ENCODE peak calls at places on chromosomes 13 and 19, in eight cellular contexts. One of them, this sample, is unnamed.
A peak's percentile ranks its signal among the peaks of the same experiment; 100 is the strongest.

GRCh38 chr13:37226966-37227365 is 121.5 kb upstream of the CSNK1A1L start:
- DNase-seq in right lobe of liver: no peak
- DNase-seq in uterus: no peak
- DNase-seq in GM23338: no peak
- DNase-seq in OCI-LY7: no peak
- DNase-seq in colonic mucosa: no peak
- DNase-seq in testis: no peak
- DNase-seq in endothelial cell of umbilical vein: no peak
- DNase-seq in this sample: no peak

GRCh38 chr13:48110132-48110868 is 15.4 kb upstream of the MED4 start:
- DNase-seq in colonic mucosa: no peak
- DNase-seq in OCI-LY7: no peak
- DNase-seq in uterus: no peak
- DNase-seq in endothelial cell of umbilical vein: peak; percentile 91
- DNase-seq in right lobe of liver: no peak
- DNase-seq in testis: no peak
- DNase-seq in GM23338: no peak
- DNase-seq in this sample: no peak

GRCh38 chr19:46975011-46975917 is 44.4 kb upstream of the NPAS1 start:
- DNase-seq in uterus: no peak
- DNase-seq in endothelial cell of umbilical vein: no peak
- DNase-seq in GM23338: no peak
- DNase-seq in colonic mucosa: no peak
- DNase-seq in testis: no peak
- DNase-seq in right lobe of liver: no peak
- DNase-seq in OCI-LY7: no peak
- DNase-seq in this sample: no peak

GRCh38 chr13:44141213-44141724 is 232.4 kb upstream of the SERP2 start:
- DNase-seq in GM23338: peak; percentile 47
- DNase-seq in endothelial cell of umbilical vein: no peak
- DNase-seq in uterus: no peak
- DNase-seq in testis: peak; percentile 34
- DNase-seq in right lobe of liver: peak; percentile 47
- DNase-seq in colonic mucosa: peak; percentile 40
- DNase-seq in OCI-LY7: peak; percentile 20
- DNase-seq in this sample: peak; percentile 54

GRCh38 chr13:24923305-24923640 is 159.3 kb downstream of the RNF17 start:
- DNase-seq in testis: no peak
- DNase-seq in right lobe of liver: no peak
- DNase-seq in GM23338: no peak
- DNase-seq in OCI-LY7: peak; percentile 83
- DNase-seq in endothelial cell of umbilical vein: no peak
- DNase-seq in uterus: no peak
- DNase-seq in colonic mucosa: no peak
- DNase-seq in this sample: no peak

GRCh38 chr19:42433503-42434260 is 6.5 kb upstream of the LIPE start:
- DNase-seq in GM23338: peak; percentile 86
- DNase-seq in right lobe of liver: peak; percentile 96
- DNase-seq in endothelial cell of umbilical vein: peak; percentile 63
- DNase-seq in OCI-LY7: peak; percentile 74
- DNase-seq in colonic mucosa: peak; percentile 97
- DNase-seq in testis: peak; percentile 82
- DNase-seq in uterus: peak; percentile 82
- DNase-seq in this sample: peak; percentile 78

GRCh38 chr19:40633207-40633606 is 32.0 kb downstream of the LTBP4 start:
- DNase-seq in GM23338: no peak
- DNase-seq in testis: no peak
- DNase-seq in OCI-LY7: no peak
- DNase-seq in right lobe of liver: no peak
- DNase-seq in uterus: no peak
- DNase-seq in endothelial cell of umbilical vein: no peak
- DNase-seq in colonic mucosa: no peak
- DNase-seq in this sample: no peak

GRCh38 chr13:22061371-22061805 is 390.5 kb downstream of the FGF9 start:
- DNase-seq in colonic mucosa: no peak
- DNase-seq in OCI-LY7: no peak
- DNase-seq in endothelial cell of umbilical vein: no peak
- DNase-seq in GM23338: peak; percentile 30
- DNase-seq in testis: no peak
- DNase-seq in right lobe of liver: no peak
- DNase-seq in uterus: no peak
- DNase-seq in this sample: no peak

GRCh38 chr13:46983881-46984280 is 87.0 kb upstream of the HTR2A start:
- DNase-seq in testis: no peak
- DNase-seq in endothelial cell of umbilical vein: no peak
- DNase-seq in uterus: no peak
- DNase-seq in right lobe of liver: no peak
- DNase-seq in colonic mucosa: no peak
- DNase-seq in GM23338: no peak
- DNase-seq in OCI-LY7: peak; percentile 91
- DNase-seq in this sample: no peak

GRCh38 chr19:37251308-37252229 is 33.6 kb downstream of the ZNF383 start:
- DNase-seq in uterus: peak; percentile 75
- DNase-seq in colonic mucosa: peak; percentile 73
- DNase-seq in testis: peak; percentile 96
- DNase-seq in endothelial cell of umbilical vein: peak; percentile 91
- DNase-seq in right lobe of liver: peak; percentile 56
- DNase-seq in GM23338: no peak
- DNase-seq in OCI-LY7: no peak
- DNase-seq in this sample: peak; percentile 70

GRCh38 chr13:47463726-47464125 is 537.3 kb downstream of the SUCLA2 start:
- DNase-seq in right lobe of liver: no peak
- DNase-seq in OCI-LY7: no peak
- DNase-seq in endothelial cell of umbilical vein: no peak
- DNase-seq in uterus: no peak
- DNase-seq in GM23338: peak; percentile 12
- DNase-seq in testis: no peak
- DNase-seq in colonic mucosa: no peak
- DNase-seq in this sample: no peak

GRCh38 chr19:16042533-16043085 is 33.7 kb upstream of the TPM4 start:
- DNase-seq in OCI-LY7: no peak
- DNase-seq in endothelial cell of umbilical vein: no peak
- DNase-seq in uterus: no peak
- DNase-seq in colonic mucosa: no peak
- DNase-seq in testis: no peak
- DNase-seq in GM23338: no peak
- DNase-seq in right lobe of liver: no peak
- DNase-seq in this sample: no peak

GRCh38 chr13:97261254-97262015 is 39.3 kb downstream of the MBNL2 start:
- DNase-seq in right lobe of liver: peak; percentile 64
- DNase-seq in GM23338: no peak
- DNase-seq in OCI-LY7: no peak
- DNase-seq in colonic mucosa: no peak
- DNase-seq in testis: no peak
- DNase-seq in uterus: no peak
- DNase-seq in endothelial cell of umbilical vein: no peak
- DNase-seq in this sample: no peak

GRCh38 chr19:48341006-48341405 is 15.7 kb downstream of the EMP3 start:
- DNase-seq in endothelial cell of umbilical vein: no peak
- DNase-seq in testis: no peak
- DNase-seq in colonic mucosa: no peak
- DNase-seq in uterus: no peak
- DNase-seq in GM23338: no peak
- DNase-seq in right lobe of liver: no peak
- DNase-seq in OCI-LY7: no peak
- DNase-seq in this sample: no peak

GRCh38 chr19:41689993-41690800 is 2.1 kb upstream of the CEACAM7 start:
- DNase-seq in OCI-LY7: no peak
- DNase-seq in right lobe of liver: no peak
- DNase-seq in testis: no peak
- DNase-seq in endothelial cell of umbilical vein: no peak
- DNase-seq in colonic mucosa: peak; percentile 15
- DNase-seq in uterus: no peak
- DNase-seq in GM23338: peak; percentile 10
- DNase-seq in this sample: no peak

GRCh38 chr13:69319659-69320058 is 788.0 kb upstream of the ATXN8OS start:
- DNase-seq in uterus: no peak
- DNase-seq in endothelial cell of umbilical vein: no peak
- DNase-seq in GM23338: no peak
- DNase-seq in OCI-LY7: no peak
- DNase-seq in right lobe of liver: no peak
- DNase-seq in colonic mucosa: no peak
- DNase-seq in testis: no peak
- DNase-seq in this sample: no peak

GRCh38 chr13:80473695-80474094 is 132.8 kb upstream of the SPRY2 start:
- DNase-seq in GM23338: no peak
- DNase-seq in endothelial cell of umbilical vein: peak; percentile 36
- DNase-seq in uterus: no peak
- DNase-seq in colonic mucosa: no peak
- DNase-seq in right lobe of liver: peak; percentile 74
- DNase-seq in testis: no peak
- DNase-seq in OCI-LY7: no peak
- DNase-seq in this sample: no peak

GRCh38 chr13:73465629-73465974 is 406.8 kb downstream of the KLF5 start:
- DNase-seq in OCI-LY7: no peak
- DNase-seq in testis: no peak
- DNase-seq in uterus: no peak
- DNase-seq in colonic mucosa: peak; percentile 48
- DNase-seq in GM23338: no peak
- DNase-seq in endothelial cell of umbilical vein: no peak
- DNase-seq in right lobe of liver: no peak
- DNase-seq in this sample: no peak

GRCh38 chr19:48617146-48617937 is 1.6 kb downstream of the RPL18 start:
- DNase-seq in testis: no peak
- DNase-seq in OCI-LY7: no peak
- DNase-seq in GM23338: no peak
- DNase-seq in endothelial cell of umbilical vein: no peak
- DNase-seq in uterus: no peak
- DNase-seq in colonic mucosa: peak; percentile 41
- DNase-seq in right lobe of liver: no peak
- DNase-seq in this sample: no peak

GRCh38 chr19:1074512-1075283 is 7.7 kb downstream of the ARHGAP45 start:
- DNase-seq in testis: peak; percentile 71
- DNase-seq in OCI-LY7: peak; percentile 90
- DNase-seq in right lobe of liver: peak; percentile 83
- DNase-seq in uterus: peak; percentile 71
- DNase-seq in GM23338: no peak
- DNase-seq in colonic mucosa: peak; percentile 92
- DNase-seq in endothelial cell of umbilical vein: no peak
- DNase-seq in this sample: peak; percentile 97

GRCh38 chr19:1569997-1570396 is 1.9 kb upstream of the MEX3D start:
- DNase-seq in GM23338: no peak
- DNase-seq in colonic mucosa: no peak
- DNase-seq in uterus: no peak
- DNase-seq in testis: no peak
- DNase-seq in OCI-LY7: no peak
- DNase-seq in endothelial cell of umbilical vein: no peak
- DNase-seq in right lobe of liver: no peak
- DNase-seq in this sample: no peak

GRCh38 chr13:67175836-67176235 is 54.3 kb downstream of the PCDH9 start:
- DNase-seq in colonic mucosa: no peak
- DNase-seq in testis: no peak
- DNase-seq in endothelial cell of umbilical vein: no peak
- DNase-seq in uterus: no peak
- DNase-seq in GM23338: no peak
- DNase-seq in OCI-LY7: no peak
- DNase-seq in right lobe of liver: no peak
- DNase-seq in this sample: no peak

DNA sequence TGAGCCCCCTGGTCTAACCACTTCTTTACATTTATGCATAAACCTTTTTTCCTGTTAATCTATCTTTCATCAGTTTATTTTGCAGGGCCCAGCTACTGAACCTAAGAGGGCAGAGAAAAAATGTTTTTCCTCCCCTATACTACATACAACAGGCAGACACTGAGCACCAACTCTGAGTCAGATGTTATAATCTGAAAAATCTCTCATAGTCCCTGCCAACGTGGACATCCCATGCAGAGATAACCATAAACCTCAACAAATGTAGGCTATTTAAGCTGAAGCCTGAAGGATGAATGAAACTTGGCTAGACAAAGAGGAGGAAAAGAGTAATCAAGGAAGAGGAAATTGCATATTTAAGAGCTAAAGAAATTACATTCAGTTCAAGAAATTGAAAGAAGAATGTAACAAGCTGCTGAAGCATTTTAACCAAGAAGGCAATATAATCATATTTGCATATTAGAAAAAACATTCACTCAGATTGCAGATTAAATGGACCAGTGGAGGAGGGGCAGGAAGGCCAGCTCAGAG is 2.6 kb downstream of the NEK3 start:
- DNase-seq in right lobe of liver: no peak
- DNase-seq in OCI-LY7: no peak
- DNase-seq in uterus: no peak
- DNase-seq in GM23338: peak; percentile 3
- DNase-seq in endothelial cell of umbilical vein: peak; percentile 44
- DNase-seq in colonic mucosa: no peak
- DNase-seq in testis: no peak
- DNase-seq in this sample: no peak
- H3K27ac ChIP-seq in right lobe of liver: no peak overlapping the region
- H3K27ac ChIP-seq in OCI-LY7: no peak overlapping the region
- H3K27ac ChIP-seq in uterus: no peak overlapping the region
- H3K27ac ChIP-seq in GM23338: peak overlapping the region; percentile 46
- H3K27ac ChIP-seq in endothelial cell of umbilical vein: no peak overlapping the region
- H3K27ac ChIP-seq in colonic mucosa: peak overlapping the region; percentile 45
- H3K27ac ChIP-seq in testis: no peak overlapping the region
- H3K27ac ChIP-seq in this sample: no peak overlapping the region

GRCh38 chr13:104534847-104535246 is 1468.6 kb upstream of the SLC10A2 start:
- DNase-seq in testis: peak; percentile 55
- DNase-seq in colonic mucosa: peak; percentile 17
- DNase-seq in endothelial cell of umbilical vein: no peak
- DNase-seq in right lobe of liver: no peak
- DNase-seq in OCI-LY7: peak; percentile 0
- DNase-seq in GM23338: peak; percentile 76
- DNase-seq in uterus: no peak
- DNase-seq in this sample: no peak
- TF ChIP-seq CTCF in testis: peak; percentile 15
- TF ChIP-seq CTCF in colonic mucosa: no peak
- TF ChIP-seq CTCF in endothelial cell of umbilical vein: no peak
- TF ChIP-seq CTCF in right lobe of liver: no peak
- TF ChIP-seq CTCF in OCI-LY7: peak; percentile 43
- TF ChIP-seq CTCF in GM23338: peak; percentile 66
- TF ChIP-seq CTCF in uterus: no peak
- TF ChIP-seq CTCF in this sample: no peak

GRCh38 chr19:5949792-5950305 is 28.1 kb downstream of the RANBP3 start:
- DNase-seq in colonic mucosa: no peak
- DNase-seq in endothelial cell of umbilical vein: no peak
- DNase-seq in right lobe of liver: no peak
- DNase-seq in testis: no peak
- DNase-seq in OCI-LY7: peak; percentile 95
- DNase-seq in GM23338: no peak
- DNase-seq in uterus: no peak
- DNase-seq in this sample: peak; percentile 86
- H3K4me1 ChIP-seq in colonic mucosa: peaks cover 11% of the 10 kb centered on the region
- H3K4me1 ChIP-seq in endothelial cell of umbilical vein: peaks cover 37% of the 10 kb centered on the region
- H3K4me1 ChIP-seq in right lobe of liver: no peaks in the 10 kb centered on the region
- H3K4me1 ChIP-seq in testis: peaks cover 52% of the 10 kb centered on the region
- H3K4me1 ChIP-seq in OCI-LY7: peaks cover 77% of the 10 kb centered on the region
- H3K4me1 ChIP-seq in GM23338: peaks cover 65% of the 10 kb centered on the region
- H3K4me1 ChIP-seq in uterus: peaks cover 29% of the 10 kb centered on the region
- H3K4me1 ChIP-seq in this sample: peaks cover 88% of the 10 kb centered on the region

DNA sequence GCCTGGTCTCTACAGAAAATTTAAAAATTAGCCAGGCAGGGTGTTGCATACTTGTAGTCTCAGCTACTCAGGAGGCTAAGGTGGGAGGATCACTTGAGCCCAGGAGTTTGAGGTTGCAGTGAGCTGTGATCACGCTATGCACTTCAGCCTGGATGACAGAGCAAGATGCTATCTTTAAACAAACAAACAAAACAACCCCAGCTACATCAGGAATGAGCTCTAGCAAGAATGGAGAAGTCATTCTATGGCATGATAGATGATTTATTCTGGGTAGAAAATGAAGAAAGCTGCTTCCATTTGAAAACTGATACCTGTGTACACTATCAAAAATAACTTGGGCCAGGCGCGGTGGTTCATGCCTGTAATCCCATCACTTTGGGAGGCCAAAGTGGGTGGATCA is 15.8 kb upstream of the SHISA2 start:
- DNase-seq in colonic mucosa: no peak
- DNase-seq in endothelial cell of umbilical vein: no peak
- DNase-seq in uterus: no peak
- DNase-seq in OCI-LY7: no peak
- DNase-seq in GM23338: no peak
- DNase-seq in testis: no peak
- DNase-seq in right lobe of liver: no peak
- DNase-seq in this sample: no peak
- H3K27ac ChIP-seq in colonic mucosa: no peak overlapping the region
- H3K27ac ChIP-seq in endothelial cell of umbilical vein: no peak overlapping the region
- H3K27ac ChIP-seq in uterus: no peak overlapping the region
- H3K27ac ChIP-seq in OCI-LY7: no peak overlapping the region
- H3K27ac ChIP-seq in GM23338: no peak overlapping the region
- H3K27ac ChIP-seq in testis: no peak overlapping the region
- H3K27ac ChIP-seq in right lobe of liver: no peak overlapping the region
- H3K27ac ChIP-seq in this sample: no peak overlapping the region